ENCODE peak calls at places on chromosomes 7 and 10, in eight cellular contexts. X is stimulated activated CD8-positive, alpha-beta memory T cell treated with anti-CD3 and anti-CD28 coated beads, Interleukin-7, amount 100 ng/mL, for 4 hours; R is GM19239; N is NCI-H187; G is AG09309; H is NCI-H1930; Y is Kasumi-1; E is RCC 7860. C is an unnamed sample.

GRCh38 chr10:47336387-47337134 is 11.6 kb upstream of the RBP3 start:
- DNase-seq in X (no peak), Y (no peak), G (no peak), N (no peak), H (no peak), E (peak), R (no peak), C (no peak)

GRCh38 chr7:22402250-22402649 is 45.3 kb upstream of the RAPGEF5 start:
- DNase-seq in R (no peak), Y (no peak), N (no peak), E (no peak), X (no peak), G (no peak), H (no peak), C (no peak)

GRCh38 chr10:79093658-79094411 is 25.1 kb downstream of the ZMIZ1 start:
- DNase-seq in Y (peak), H (no peak), X (no peak), R (no peak), G (no peak), E (no peak), N (no peak), C (no peak)

GRCh38 chr10:23174075-23174973 is 17.8 kb upstream of the PTF1A start:
- DNase-seq in Y (no peak), N (no peak), H (no peak), E (no peak), G (no peak), X (no peak), R (no peak), C (no peak)

GRCh38 chr7:115635367-115635766 is 395.2 kb downstream of the TFEC start:
- DNase-seq in N (no peak), E (no peak), R (no peak), Y (no peak), X (no peak), G (no peak), H (no peak), C (no peak)

GRCh38 chr7:1768835-1769234 is 98.8 kb downstream of the ELFN1 start:
- DNase-seq in N (no peak), G (no peak), E (no peak), H (no peak), X (no peak), R (no peak), Y (no peak), C (no peak)

GRCh38 chr10:77592946-77593636 is 44.5 kb downstream of the KCNMA1 start:
- DNase-seq in N (no peak), R (no peak), H (no peak), G (peak), E (peak), X (no peak), Y (no peak), C (no peak)

GRCh38 chr7:51601461-51601860 is 284.9 kb upstream of the COBL start:
- DNase-seq in H (no peak), G (no peak), R (no peak), X (no peak), N (no peak), E (no peak), Y (no peak), C (no peak)

GRCh38 chr7:142798451-142799438 is 28.0 kb downstream of the PRSS2 start:
- DNase-seq in Y (no peak), H (no peak), E (no peak), X (no peak), N (no peak), R (no peak), G (no peak), C (no peak)

GRCh38 chr10:88879754-88880286 is at the start of gene STAMBPL1:
- DNase-seq in Y (peak), R (peak), N (peak), E (no peak), X (peak), G (no peak), H (no peak), C (peak)

GRCh38 chr10:30284860-30285594 is 64.1 kb downstream of the MTPAP start:
- DNase-seq in H (no peak), R (peak), Y (peak), X (no peak), N (no peak), G (no peak), E (no peak), C (peak)

C was measured in GM20000.